ENCODE peak calls at places on chromosome 12, in ten cellular contexts. S, X, Q, F, D, O, I, G, A and L are unnamed samples.

GRCh38 chr12:115491851-115492250 is 785.6 kb downstream of the MED13L start:
- DNase-seq in X (no peak), O (no peak), Q (no peak), G (no peak), S (no peak), D (no peak), F (no peak), A (no peak), I (no peak), L (no peak)

GRCh38 chr12:122999986-123000420 is 19.5 kb downstream of the ARL6IP4 start:
- DNase-seq in D (no peak), Q (no peak), A (no peak), I (no peak), G (peak; percentile 51), X (no peak), O (no peak), S (no peak), F (no peak), L (no peak)

GRCh38 chr12:129659927-129660326 is 243.9 kb downstream of the TMEM132D start:
- DNase-seq in A (no peak), I (no peak), Q (peak; percentile 7), O (no peak), F (no peak), D (peak; percentile 29), S (no peak), G (no peak), X (peak; percentile 14), L (peak; percentile 79)

GRCh38 chr12:100520048-100520769 is 46.5 kb downstream of the NR1H4 start:
- DNase-seq in S (no peak), D (no peak), I (no peak), A (no peak), G (peak; percentile 58), O (no peak), F (no peak), Q (no peak), X (no peak), L (no peak)

GRCh38 chr12:87801860-87802720 is 227.1 kb downstream of the C12orf50 start:
- DNase-seq in O (no peak), F (no peak), A (no peak), S (no peak), G (no peak), X (peak; percentile 72), D (no peak), I (no peak), Q (peak; percentile 19), L (peak; percentile 45)

GRCh38 chr12:121797937-121798801 is 4.7 kb upstream of the RHOF start:
- DNase-seq in A (no peak), Q (peak; percentile 87), S (no peak), D (no peak), F (no peak), X (no peak), I (no peak), O (no peak), G (peak; percentile 94), L (no peak)

GRCh38 chr12:114662512-114663177 is 21.3 kb downstream of the TBX3 start:
- DNase-seq in O (peak; percentile 14), A (peak; percentile 48), S (peak; percentile 6), X (peak; percentile 89), D (peak; percentile 85), I (peak; percentile 66), F (no peak), Q (peak; percentile 35), G (no peak), L (no peak)

GRCh38 chr12:51333536-51333935 is 9.6 kb upstream of the BIN2 start:
- DNase-seq in S (no peak), X (no peak), O (no peak), G (no peak), F (no peak), I (no peak), Q (no peak), D (no peak), A (no peak), L (no peak)

GRCh38 chr12:47383942-47384341 is 304.2 kb upstream of the AMIGO2 start:
- DNase-seq in F (no peak), A (no peak), G (no peak), S (no peak), I (no peak), Q (no peak), O (no peak), D (no peak), X (peak; percentile 29), L (no peak)

GRCh38 chr12:25496098-25496587 is 56.9 kb downstream of the LMNTD1 start:
- DNase-seq in Q (no peak), S (no peak), X (no peak), I (no peak), D (no peak), O (no peak), F (no peak), A (no peak), G (no peak), L (no peak)

GRCh38 chr12:96255077-96255476 is 60.9 kb downstream of the ELK3 start:
- DNase-seq in D (no peak), F (no peak), A (no peak), X (no peak), S (no peak), O (no peak), Q (no peak), I (no peak), G (no peak), L (peak; percentile 70)

GRCh38 chr12:64691793-64692583 is 67.2 kb downstream of the GNS start:
- DNase-seq in F (no peak), O (no peak), S (no peak), Q (peak; percentile 69), G (no peak), D (no peak), A (no peak), X (no peak), I (no peak), L (no peak)

GRCh38 chr12:53495903-53496751 is 3.1 kb downstream of the MAP3K12 start:
- DNase-seq in X (peak; percentile 57), G (no peak), A (no peak), Q (no peak), D (no peak), S (no peak), I (no peak), F (no peak), O (no peak), L (no peak)

GRCh38 chr12:57890191-57891120 is 43.9 kb upstream of the CTDSP2 start:
- DNase-seq in D (no peak), S (no peak), Q (peak; percentile 13), G (no peak), A (no peak), X (peak; percentile 7), F (no peak), O (no peak), I (no peak), L (no peak)

GRCh38 chr12:130214686-130215370 is 52.6 kb downstream of the FZD10 start:
- DNase-seq in X (no peak), I (no peak), A (no peak), G (no peak), F (no peak), Q (no peak), S (no peak), D (no peak), O (no peak), L (no peak)

GRCh38 chr12:42332301-42332894 is 6.4 kb downstream of the PPHLN1 start:
- DNase-seq in X (peak; percentile 9), O (peak; percentile 12), I (no peak), S (no peak), A (no peak), G (no peak), Q (peak; percentile 30), F (no peak), D (peak; percentile 19), L (no peak)

GRCh38 chr12:42574879-42575278 is 14.7 kb downstream of the PRICKLE1 start:
- DNase-seq in Q (peak; percentile 58), O (no peak), I (no peak), X (no peak), A (no peak), F (no peak), S (no peak), G (no peak), D (no peak), L (no peak)

GRCh38 chr12:99658950-99659349 is 11.4 kb downstream of the GARIN6 start:
- DNase-seq in A (no peak), I (no peak), S (no peak), X (peak; percentile 14), D (no peak), F (no peak), O (no peak), G (no peak), Q (peak; percentile 25), L (no peak)

GRCh38 chr12:24996102-24996797 is 47.3 kb upstream of the BCAT1 start:
- DNase-seq in S (no peak), G (no peak), F (no peak), A (no peak), O (no peak), D (no peak), Q (no peak), X (no peak), I (no peak), L (no peak)

GRCh38 chr12:96198970-96199369 is 4.8 kb downstream of the ELK3 start:
- DNase-seq in G (no peak), S (no peak), Q (no peak), D (peak; percentile 95), A (no peak), O (no peak), I (no peak), X (peak; percentile 91), F (no peak), L (no peak)

GRCh38 chr12:82659343-82660207 is 27.1 kb upstream of the TMTC2 start:
- DNase-seq in O (no peak), Q (no peak), I (no peak), D (no peak), A (no peak), X (no peak), F (no peak), G (peak; percentile 44), S (no peak), L (no peak)

GRCh38 chr12:124469193-124469888 is 98.1 kb downstream of the NCOR2 start:
- DNase-seq in I (peak; percentile 35), G (no peak), D (no peak), Q (no peak), S (no peak), O (no peak), F (no peak), A (no peak), X (no peak), L (no peak)

GRCh38 chr12:68263366-68263765 is 10.0 kb upstream of the IL22 start:
- DNase-seq in X (no peak), F (no peak), S (no peak), D (no peak), O (no peak), I (no peak), A (no peak), Q (no peak), G (no peak), L (no peak)

GRCh38 chr12:123062682-123063426 is 82.4 kb downstream of the ARL6IP4 start:
- DNase-seq in G (peak; percentile 70), S (no peak), Q (no peak), O (no peak), A (no peak), X (no peak), I (no peak), F (peak; percentile 20), D (peak; percentile 41), L (no peak)

GRCh38 chr12:115205755-115206308 is 521.9 kb upstream of the TBX3 start:
- DNase-seq in X (no peak), Q (no peak), F (no peak), I (no peak), O (no peak), D (no peak), S (no peak), G (no peak), A (no peak), L (no peak)

GRCh38 chr12:55220725-55221124 is at the start of gene OR10A7:
- DNase-seq in O (no peak), Q (no peak), A (no peak), X (no peak), D (no peak), I (no peak), S (no peak), G (no peak), F (no peak), L (no peak)

GRCh38 chr12:34342048-34342447 is 319.8 kb downstream of the ALG10 start:
- DNase-seq in Q (no peak), X (no peak), D (no peak), F (no peak), I (no peak), G (no peak), S (no peak), O (no peak), A (no peak), L (no peak)

GRCh38 chr12:20144341-20144740 is 224.0 kb upstream of the PDE3A start:
- DNase-seq in F (no peak), Q (no peak), A (no peak), S (no peak), O (no peak), I (no peak), X (no peak), G (no peak), D (no peak), L (no peak)